ENCODE peak calls at places on chromosome 13, in four cellular contexts. T, J, S and P are unnamed samples.
A peak's percentile ranks its signal among the peaks of the same experiment; 100 is the strongest.

GRCh38 chr13:46170687-46171086 is 11.3 kb downstream of the LCP1 start:
- DNase-seq in T (peak; percentile 68), J (peak; percentile 8), S (no peak), P (no peak)

GRCh38 chr13:94329754-94330551 is 149.5 kb downstream of the DCT start:
- DNase-seq in T (peak; percentile 98), J (no peak), S (no peak), P (peak; percentile 96)

GRCh38 chr13:91349992-91350911 is 2.8 kb downstream of the MIR17HG start:
- DNase-seq in T (no peak), J (no peak), S (no peak), P (no peak)

GRCh38 chr13:30446122-30446500 is 19.6 kb downstream of the HMGB1 start:
- DNase-seq in T (no peak), J (no peak), S (no peak), P (no peak)

GRCh38 chr13:24351423-24351822 is 42.0 kb downstream of the C1QTNF9 start:
- DNase-seq in T (no peak), J (no peak), S (no peak), P (no peak)

GRCh38 chr13:56773148-56773547 is 367.6 kb upstream of the PRR20A start:
- DNase-seq in T (no peak), J (no peak), S (no peak), P (no peak)

GRCh38 chr13:75566658-75567057 is 17.1 kb downstream of the UCHL3 start:
- DNase-seq in T (peak; percentile 74), J (no peak), S (no peak), P (peak; percentile 35)

GRCh38 chr13:46866150-46866549 is 30.7 kb downstream of the HTR2A start:
- DNase-seq in T (peak; percentile 87), J (peak; percentile 24), S (no peak), P (peak; percentile 57)

GRCh38 chr13:40434516-40435397 is 231.7 kb downstream of the FOXO1 start:
- DNase-seq in T (no peak), J (no peak), S (no peak), P (no peak)

GRCh38 chr13:97477824-97478223 is 43.9 kb downstream of the RAP2A start:
- DNase-seq in T (no peak), J (no peak), S (no peak), P (no peak)

GRCh38 chr13:46103037-46103436 is 1.8 kb downstream of the CPB2 start:
- DNase-seq in T (no peak), J (no peak), S (no peak), P (no peak)

GRCh38 chr13:112734696-112735547 is 45.1 kb downstream of the ATP11A start:
- DNase-seq in T (no peak), J (no peak), S (no peak), P (no peak)

GRCh38 chr13:112731667-112732616 is 42.1 kb downstream of the ATP11A start:
- DNase-seq in T (no peak), J (no peak), S (no peak), P (no peak)

GRCh38 chr13:112733112-112733511 is 43.3 kb downstream of the ATP11A start:
- DNase-seq in T (no peak), J (no peak), S (no peak), P (no peak)

GRCh38 chr13:112732679-112733078 is 42.8 kb downstream of the ATP11A start:
- DNase-seq in T (no peak), J (no peak), S (no peak), P (no peak)

DNA sequence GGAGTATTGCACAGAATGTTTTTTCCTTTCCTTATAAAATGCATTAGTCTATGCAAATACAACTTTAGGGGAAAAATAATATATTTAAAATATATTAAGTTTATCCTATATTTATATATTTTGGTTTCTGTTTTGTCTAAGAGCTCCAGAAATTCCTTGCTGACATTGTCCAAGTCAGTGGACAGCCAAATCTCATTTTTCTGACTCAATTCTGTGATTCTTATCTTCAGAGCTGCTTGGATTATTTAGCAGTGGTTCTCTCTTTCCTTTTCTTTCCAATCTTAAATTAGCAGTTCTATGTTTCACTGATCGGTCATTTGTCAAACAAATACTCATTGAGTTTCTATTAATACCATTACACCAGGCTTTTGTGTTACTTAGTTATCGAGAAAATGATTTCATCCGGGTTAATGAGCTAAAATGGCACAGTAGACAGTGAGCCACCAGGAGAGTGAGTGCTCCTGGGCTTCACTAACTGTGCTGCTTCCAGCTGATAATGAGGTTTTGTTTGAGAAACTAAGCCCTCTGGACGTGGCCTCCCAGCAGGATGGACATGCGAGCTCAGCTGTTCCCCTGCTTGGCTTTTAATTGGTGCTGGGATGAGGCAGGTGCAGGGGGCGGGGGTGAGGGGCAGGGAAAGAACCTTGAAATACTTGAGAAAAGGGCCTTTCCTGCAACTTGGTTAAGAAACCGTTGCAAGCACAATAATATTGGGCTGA is 44.0 kb downstream of the ATP11A start:
- DNase-seq in T (no peak), J (peak; percentile 45), S (no peak), P (no peak)
- TF ChIP-seq CTCF in T (no peak), J (no peak), S (no peak), P (no peak)

DNA sequence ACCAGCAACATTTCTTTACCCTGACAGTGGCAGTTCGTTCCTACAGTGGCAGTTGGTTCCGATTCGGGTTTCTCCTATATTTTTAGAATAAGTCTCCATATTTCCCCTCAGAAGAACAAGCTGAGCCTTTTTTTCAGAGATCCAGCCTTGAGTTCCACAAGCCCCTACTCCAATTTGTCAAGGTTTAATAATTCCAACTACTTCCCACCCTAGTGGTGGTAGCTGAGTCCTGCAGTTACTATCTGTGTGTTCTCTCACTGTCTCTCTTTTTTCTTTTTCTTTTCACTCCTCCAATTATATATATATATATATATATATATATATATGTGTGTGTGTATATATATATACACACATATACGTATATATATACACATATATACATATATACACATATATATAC is 1347.3 kb downstream of the PCDH9 start:
- DNase-seq in T (no peak), J (no peak), S (no peak), P (no peak)
- TF ChIP-seq CTCF in T (peak; percentile 13), J (peak; percentile 10), S (peak; percentile 64), P (no peak)

GRCh38 chr13:104106705-104107393 is 1040.6 kb upstream of the SLC10A2 start:
- DNase-seq in T (peak; percentile 64), J (no peak), S (no peak), P (no peak)
- TF ChIP-seq CTCF in T (peak; percentile 24), J (peak; percentile 8), S (no peak), P (no peak)

DNA sequence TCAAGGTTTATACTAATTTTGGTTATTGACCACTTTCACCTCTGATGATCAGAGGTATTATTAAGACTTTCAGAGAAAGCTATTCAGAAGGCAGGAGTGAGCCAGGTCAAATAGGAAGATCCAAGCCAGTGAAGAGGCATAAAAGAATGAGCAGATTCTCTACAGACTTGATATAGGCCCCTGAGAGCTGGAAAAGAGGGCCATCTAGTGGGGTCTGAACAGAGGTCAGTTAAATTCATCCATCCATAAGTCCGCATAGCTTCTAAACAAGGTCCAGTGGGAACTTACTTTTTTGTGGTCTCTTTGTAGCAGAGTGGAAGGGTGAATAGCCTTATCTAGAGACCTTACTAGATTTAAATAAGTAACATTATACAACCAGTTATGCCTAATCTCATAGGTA is 126.6 kb upstream of the UFM1 start:
- DNase-seq in T (peak; percentile 73), J (peak; percentile 67), S (no peak), P (peak; percentile 32)
- TF ChIP-seq CTCF in T (peak; percentile 63), J (peak; percentile 40), S (peak; percentile 65), P (no peak)

GRCh38 chr13:42412812-42413795 is 141.2 kb downstream of the AKAP11 start:
- DNase-seq in T (peak; percentile 25), J (no peak), S (no peak), P (no peak)

GRCh38 chr13:42405665-42406390 is 133.9 kb downstream of the AKAP11 start:
- DNase-seq in T (peak; percentile 77), J (no peak), S (no peak), P (peak; percentile 66)

DNA sequence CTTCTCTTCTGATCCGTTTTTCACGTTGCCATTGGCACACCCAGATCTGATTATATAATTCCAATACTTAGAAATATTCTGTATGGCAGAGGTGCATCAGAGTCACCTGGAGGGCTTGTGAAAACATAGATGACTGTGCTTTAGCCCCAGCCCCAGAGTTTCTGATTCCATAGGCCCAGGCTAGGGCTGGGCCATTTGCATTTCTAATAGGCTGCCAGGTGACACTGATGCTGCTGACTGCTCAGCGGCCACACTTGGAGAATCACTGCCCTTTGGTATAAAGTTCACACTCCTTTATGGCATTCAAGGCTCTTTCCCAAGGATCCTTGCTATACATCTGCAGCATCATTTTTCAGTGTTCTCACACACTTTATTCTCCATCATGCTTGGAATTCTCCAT is 137.1 kb downstream of the AKAP11 start:
- DNase-seq in T (no peak), J (no peak), S (no peak), P (no peak)
- TF ChIP-seq CTCF in T (no peak), J (no peak), S (no peak), P (no peak)